ENCODE peak calls at places on chromosomes 11 and 22, in six cellular contexts. S is IMR-90, R is K562, X is A549, A is HepG2, K is GM12878. C is an unnamed sample.

GRCh38 chr22:21816787-21817496 is 50.5 kb downstream of the MAPK1 start:
- DNase-seq in S (peak; percentile 95), R (peak; percentile 87), X (peak; percentile 61), A (no peak), K (peak; percentile 61), C (no peak)

GRCh38 chr22:19875061-19875530 is 20.4 kb upstream of the GNB1L start:
- DNase-seq in S (no peak), R (no peak), X (no peak), A (no peak), K (no peak), C (no peak)

GRCh38 chr22:43883719-43884415 is 7.9 kb downstream of the PNPLA5 start:
- DNase-seq in S (no peak), R (no peak), X (no peak), A (no peak), K (no peak), C (no peak)

GRCh38 chr11:117281159-117281558 is 10.0 kb upstream of the BACE1-AS start:
- DNase-seq in S (peak; percentile 99), R (no peak), X (peak; percentile 11), A (no peak), K (no peak), C (no peak)

GRCh38 chr11:64582885-64583284 is 8.1 kb upstream of the SLC22A12 start:
- DNase-seq in S (no peak), R (no peak), X (no peak), A (no peak), K (no peak), C (no peak)

GRCh38 chr11:70364745-70365535 is 33.4 kb upstream of the CTTN start:
- DNase-seq in S (no peak), R (no peak), X (no peak), A (no peak), K (peak; percentile 3), C (no peak)

GRCh38 chr11:118476676-118477075 is 40.4 kb downstream of the KMT2A start:
- DNase-seq in S (no peak), R (no peak), X (no peak), A (no peak), K (no peak), C (no peak)

GRCh38 chr22:25899566-25899965 is 157.6 kb downstream of the MYO18B start:
- DNase-seq in S (no peak), R (no peak), X (no peak), A (no peak), K (no peak), C (no peak)

GRCh38 chr11:47716692-47717091 is 1.5 kb upstream of the AGBL2 start:
- DNase-seq in S (no peak), R (no peak), X (peak; percentile 26), A (no peak), K (no peak), C (no peak)

GRCh38 chr22:38718414-38718813 is 12.7 kb downstream of the GTPBP1 start:
- DNase-seq in S (peak; percentile 81), R (no peak), X (peak; percentile 79), A (peak; percentile 47), K (no peak), C (peak; percentile 76)

GRCh38 chr11:116207349-116207748 is 565.4 kb downstream of the BUD13 start:
- DNase-seq in S (no peak), R (no peak), X (no peak), A (no peak), K (no peak), C (no peak)

GRCh38 chr22:50724616-50725015 is 13.4 kb upstream of the ACR start:
- DNase-seq in S (no peak), R (no peak), X (no peak), A (no peak), K (no peak), C (no peak)

GRCh38 chr11:75797796-75798195 is 17.2 kb upstream of the UVRAG start:
- DNase-seq in S (peak; percentile 16), R (no peak), X (no peak), A (no peak), K (no peak), C (no peak)

GRCh38 chr11:65503606-65503922 is 4.7 kb downstream of the MALAT1 start:
- DNase-seq in S (peak; percentile 33), R (no peak), X (no peak), A (no peak), K (no peak), C (no peak)

GRCh38 chr22:49240472-49240871 is 587.2 kb downstream of the BRD1 start:
- DNase-seq in S (no peak), R (no peak), X (no peak), A (no peak), K (no peak), C (no peak)

GRCh38 chr11:109785714-109786113 is 307.5 kb upstream of the ZC3H12C start:
- DNase-seq in S (peak; percentile 39), R (no peak), X (no peak), A (no peak), K (no peak), C (no peak)

GRCh38 chr22:19220867-19221266 is 42.3 kb upstream of the SLC25A1 start:
- DNase-seq in S (no peak), R (no peak), X (no peak), A (no peak), K (no peak), C (no peak)

DNA sequence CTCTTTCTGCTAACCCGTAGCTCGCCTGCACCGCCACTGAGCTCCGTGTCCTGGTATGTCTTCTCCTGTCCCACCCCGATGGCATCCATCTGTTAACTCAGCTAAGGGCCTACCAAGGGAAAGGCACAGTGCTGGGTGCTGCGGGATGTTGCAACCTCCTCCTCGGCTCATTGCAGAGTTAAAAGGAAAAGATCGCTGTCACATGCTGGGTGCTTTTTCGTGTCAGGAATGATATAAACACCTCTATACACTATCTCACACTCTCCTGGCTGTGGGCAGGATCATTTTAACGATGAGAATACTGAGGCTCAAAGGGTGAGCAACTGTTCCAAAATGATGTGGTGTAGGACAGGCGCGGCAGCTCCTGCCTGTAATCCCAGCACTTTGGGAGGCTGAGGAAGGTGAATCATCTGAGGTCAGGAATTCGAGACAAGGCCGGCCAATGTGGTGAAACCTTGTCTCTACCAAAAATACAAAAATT is 10.1 kb downstream of the TXN2 start:
- DNase-seq in S (peak; percentile 60), R (no peak), X (no peak), A (no peak), K (no peak), C (no peak)
- TF ChIP-seq BHLHE40 in S (peak; percentile 22), R (no peak), X (no peak), A (no peak), K (no peak), C (no peak)

GRCh38 chr11:119996556-119996955 is 141.4 kb downstream of the TRIM29 start:
- DNase-seq in S (no peak), R (no peak), X (no peak), A (no peak), K (no peak), C (no peak)

GRCh38 chr11:119995730-119996491 is 142.0 kb downstream of the TRIM29 start:
- DNase-seq in S (no peak), R (no peak), X (no peak), A (no peak), K (no peak), C (no peak)

GRCh38 chr11:119993732-119994131 is 144.2 kb downstream of the TRIM29 start:
- DNase-seq in S (no peak), R (no peak), X (no peak), A (no peak), K (no peak), C (no peak)

GRCh38 chr11:120001161-120002135 is 136.5 kb downstream of the TRIM29 start:
- DNase-seq in S (no peak), R (no peak), X (no peak), A (no peak), K (no peak), C (no peak)

DNA sequence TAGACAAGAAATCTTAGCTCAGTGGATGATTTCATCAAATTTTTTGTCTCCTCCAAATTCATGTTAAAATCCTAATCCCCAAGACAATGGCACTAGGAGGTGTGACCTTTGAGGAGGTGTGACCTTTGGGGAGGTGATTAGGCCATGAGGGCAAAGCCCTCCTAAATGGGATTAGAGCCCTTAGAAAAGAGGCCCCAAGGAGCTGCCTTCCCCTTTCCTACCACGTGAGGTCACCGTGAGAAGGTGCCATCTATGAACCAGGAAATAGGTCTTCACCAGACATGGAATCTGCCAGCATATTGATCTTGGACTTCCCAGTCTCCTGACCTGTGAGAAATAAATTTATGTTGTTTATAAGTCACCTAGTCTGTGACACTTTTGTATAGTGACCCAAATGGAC is 138.7 kb downstream of the TRIM29 start:
- DNase-seq in S (no peak), R (no peak), X (peak; percentile 6), A (no peak), K (no peak), C (no peak)
- TF ChIP-seq BHLHE40 in S (no peak), R (no peak), X (no peak), A (no peak), K (no peak), C (no peak)

GRCh38 chr22:24695958-24696511 is 78.5 kb downstream of the PIWIL3 start:
- DNase-seq in S (peak; percentile 69), R (peak; percentile 30), X (no peak), A (no peak), K (no peak), C (no peak)
- TF ChIP-seq BHLHE40 in S (no peak), R (no peak), X (no peak), A (no peak), K (no peak), C (no peak)

GRCh38 chr11:61727401-61727811 is 25.0 kb upstream of the MYRF start:
- DNase-seq in S (no peak), R (no peak), X (no peak), A (no peak), K (no peak), C (no peak)

GRCh38 chr11:61730222-61730994 is 22.0 kb upstream of the MYRF start:
- DNase-seq in S (no peak), R (no peak), X (no peak), A (no peak), K (no peak), C (no peak)

GRCh38 chr11:61728066-61728939 is 24.1 kb upstream of the MYRF start:
- DNase-seq in S (no peak), R (no peak), X (no peak), A (no peak), K (no peak), C (no peak)

GRCh38 chr11:61726775-61727174 is 25.7 kb upstream of the MYRF start:
- DNase-seq in S (no peak), R (no peak), X (no peak), A (no peak), K (no peak), C (no peak)

DNA sequence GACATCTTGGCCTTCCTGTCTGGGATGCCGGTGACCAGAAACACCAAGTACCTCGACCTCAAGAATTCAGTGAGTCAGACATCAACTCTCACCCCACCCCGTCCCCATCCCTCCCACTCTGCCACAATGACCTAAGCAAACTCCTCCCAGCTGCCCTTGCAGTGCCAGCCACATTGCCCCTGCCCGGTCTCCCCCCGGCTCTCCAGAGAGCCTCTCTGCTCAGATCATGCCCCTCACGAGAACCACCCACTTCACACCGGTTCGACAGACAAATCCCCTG is 23.6 kb upstream of the MYRF start:
- DNase-seq in S (peak; percentile 50), R (no peak), X (peak; percentile 60), A (no peak), K (no peak), C (no peak)
- TF ChIP-seq BHLHE40 in S (no peak), R (no peak), X (no peak), A (no peak), K (no peak), C (no peak)

DNA sequence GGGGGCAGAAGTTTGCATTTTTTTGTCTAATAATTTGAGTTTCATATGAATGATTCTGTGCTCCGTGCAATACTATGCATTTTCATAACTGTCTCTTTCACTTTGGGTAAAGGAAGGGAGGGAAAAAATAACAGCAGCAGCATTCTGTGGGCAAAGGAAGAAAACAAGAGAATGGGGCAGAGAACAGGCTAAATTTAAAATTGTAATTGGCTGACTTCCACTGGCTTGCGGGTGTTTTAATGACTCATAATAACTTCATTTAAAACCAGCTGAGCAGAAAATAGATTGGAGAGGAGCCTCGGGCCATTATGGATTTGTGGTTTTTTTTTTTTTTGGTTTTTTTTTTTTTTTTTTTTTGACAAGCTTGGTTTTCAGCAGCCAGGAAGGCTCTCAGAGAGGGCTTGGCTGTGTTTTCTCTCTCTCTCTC is 107.4 kb downstream of the ZBTB16 start:
- DNase-seq in S (peak; percentile 63), R (no peak), X (no peak), A (no peak), K (no peak), C (no peak)
- TF ChIP-seq BHLHE40 in S (no peak), R (no peak), X (no peak), A (no peak), K (no peak), C (no peak)

C was measured in HEK293T.